ENCODE peak calls at places on chromosomes 13 and 19, in five cellular contexts. One of them, this sample, is unnamed.

GRCh38 chr13:104011505-104012270 is 945.5 kb upstream of the SLC10A2 start:
- DNase-seq in PC-3: peak
- DNase-seq in tibial nerve: no peak
- DNase-seq in Peyer's patch: no peak
- DNase-seq in cardiac muscle cell: peak
- DNase-seq in this sample: no peak

GRCh38 chr13:90997951-90998350 is 349.5 kb upstream of the MIR17HG start:
- DNase-seq in PC-3: no peak
- DNase-seq in tibial nerve: no peak
- DNase-seq in Peyer's patch: no peak
- DNase-seq in cardiac muscle cell: no peak
- DNase-seq in this sample: no peak

GRCh38 chr13:51643114-51643881 is 59.0 kb downstream of the WDFY2 start:
- DNase-seq in PC-3: peak
- DNase-seq in tibial nerve: no peak
- DNase-seq in Peyer's patch: no peak
- DNase-seq in cardiac muscle cell: peak
- DNase-seq in this sample: peak

GRCh38 chr13:98327326-98328314 is 150.6 kb upstream of the RNF113B start:
- DNase-seq in PC-3: no peak
- DNase-seq in tibial nerve: no peak
- DNase-seq in Peyer's patch: no peak
- DNase-seq in cardiac muscle cell: peak
- DNase-seq in this sample: no peak

GRCh38 chr19:16088985-16089846 is 12.9 kb downstream of the TPM4 start:
- DNase-seq in PC-3: no peak
- DNase-seq in tibial nerve: no peak
- DNase-seq in Peyer's patch: no peak
- DNase-seq in cardiac muscle cell: no peak
- DNase-seq in this sample: no peak

GRCh38 chr13:26280822-26281221 is 26.9 kb downstream of the CDK8 start:
- DNase-seq in PC-3: no peak
- DNase-seq in tibial nerve: no peak
- DNase-seq in Peyer's patch: no peak
- DNase-seq in cardiac muscle cell: peak
- DNase-seq in this sample: no peak

GRCh38 chr19:40799558-40800338 is 757 bp downstream of the EGLN2 start:
- DNase-seq in PC-3: no peak
- DNase-seq in tibial nerve: no peak
- DNase-seq in Peyer's patch: peak
- DNase-seq in cardiac muscle cell: peak
- DNase-seq in this sample: no peak

GRCh38 chr19:46221981-46222610 is 7.4 kb upstream of the IGFL1 start:
- DNase-seq in PC-3: peak
- DNase-seq in tibial nerve: peak
- DNase-seq in Peyer's patch: no peak
- DNase-seq in cardiac muscle cell: peak
- DNase-seq in this sample: peak

GRCh38 chr13:79483302-79483701 is 2.3 kb downstream of the NDFIP2 start:
- DNase-seq in PC-3: peak
- DNase-seq in tibial nerve: no peak
- DNase-seq in Peyer's patch: no peak
- DNase-seq in cardiac muscle cell: peak
- DNase-seq in this sample: no peak

GRCh38 chr13:32205426-32206096 is 109.6 kb downstream of the ZAR1L start:
- DNase-seq in PC-3: no peak
- DNase-seq in tibial nerve: no peak
- DNase-seq in Peyer's patch: no peak
- DNase-seq in cardiac muscle cell: peak
- DNase-seq in this sample: no peak

GRCh38 chr19:48698046-48698445 is 2.3 kb downstream of the FUT2 start:
- DNase-seq in PC-3: peak
- DNase-seq in tibial nerve: no peak
- DNase-seq in Peyer's patch: no peak
- DNase-seq in cardiac muscle cell: peak
- DNase-seq in this sample: no peak

GRCh38 chr13:49185264-49185663 is 34.9 kb upstream of the MLNR start:
- DNase-seq in PC-3: peak
- DNase-seq in tibial nerve: no peak
- DNase-seq in Peyer's patch: no peak
- DNase-seq in cardiac muscle cell: no peak
- DNase-seq in this sample: no peak

GRCh38 chr19:35846038-35846668 is 6.2 kb downstream of the NPHS1 start:
- DNase-seq in PC-3: peak
- DNase-seq in tibial nerve: no peak
- DNase-seq in Peyer's patch: no peak
- DNase-seq in cardiac muscle cell: no peak
- DNase-seq in this sample: peak

GRCh38 chr13:21685485-21686064 is 14.7 kb downstream of the FGF9 start:
- DNase-seq in PC-3: no peak
- DNase-seq in tibial nerve: no peak
- DNase-seq in Peyer's patch: no peak
- DNase-seq in cardiac muscle cell: no peak
- DNase-seq in this sample: no peak

GRCh38 chr13:111210945-111211469 is 95.9 kb downstream of the ARHGEF7 start:
- DNase-seq in PC-3: no peak
- DNase-seq in tibial nerve: no peak
- DNase-seq in Peyer's patch: no peak
- DNase-seq in cardiac muscle cell: no peak
- DNase-seq in this sample: no peak

GRCh38 chr19:30338066-30338465 is 34.1 kb upstream of the ZNF536 start:
- DNase-seq in PC-3: no peak
- DNase-seq in tibial nerve: no peak
- DNase-seq in Peyer's patch: no peak
- DNase-seq in cardiac muscle cell: no peak
- DNase-seq in this sample: no peak

DNA sequence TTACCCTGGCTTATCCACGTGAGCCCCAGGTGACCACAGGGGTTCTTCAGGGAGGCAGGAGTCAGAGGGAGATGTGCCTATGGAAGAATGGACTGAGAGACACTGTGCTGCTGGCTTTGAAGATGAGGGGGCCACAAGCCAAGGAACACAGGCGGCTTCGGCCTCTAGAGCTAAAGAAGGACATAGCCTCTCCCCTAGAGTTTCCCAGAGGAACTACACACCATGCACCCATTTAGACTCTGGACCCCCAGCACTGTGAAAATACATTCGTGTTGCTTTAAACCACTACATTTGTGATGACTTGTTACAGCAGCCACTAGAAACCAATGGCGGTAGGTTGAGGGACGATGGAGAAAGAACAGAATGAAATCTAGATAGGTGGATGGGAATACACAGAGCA is 13.7 kb upstream of the ATF5 start:
- DNase-seq in PC-3: no peak
- DNase-seq in tibial nerve: no peak
- DNase-seq in Peyer's patch: no peak
- DNase-seq in cardiac muscle cell: no peak
- DNase-seq in this sample: no peak
- TF ChIP-seq CTCF in PC-3: peak
- TF ChIP-seq CTCF in tibial nerve: no peak
- TF ChIP-seq CTCF in Peyer's patch: no peak
- TF ChIP-seq CTCF in cardiac muscle cell: peak
- TF ChIP-seq CTCF in this sample: no peak

GRCh38 chr13:54513254-54513653 is 1484.6 kb downstream of the OLFM4 start:
- DNase-seq in PC-3: no peak
- DNase-seq in tibial nerve: no peak
- DNase-seq in Peyer's patch: no peak
- DNase-seq in cardiac muscle cell: no peak
- DNase-seq in this sample: no peak

GRCh38 chr13:54511356-54511755 is 1482.7 kb downstream of the OLFM4 start:
- DNase-seq in PC-3: no peak
- DNase-seq in tibial nerve: no peak
- DNase-seq in Peyer's patch: no peak
- DNase-seq in cardiac muscle cell: no peak
- DNase-seq in this sample: no peak
- H3K27ac ChIP-seq in PC-3: no peak
- H3K27ac ChIP-seq in tibial nerve: no peak
- H3K27ac ChIP-seq in Peyer's patch: no peak
- H3K27ac ChIP-seq in cardiac muscle cell: no peak
- H3K27ac ChIP-seq in this sample: no peak

GRCh38 chr13:33351324-33351723 is 65.8 kb upstream of the STARD13 start:
- DNase-seq in PC-3: peak
- DNase-seq in tibial nerve: no peak
- DNase-seq in Peyer's patch: no peak
- DNase-seq in cardiac muscle cell: peak
- DNase-seq in this sample: no peak
- TF ChIP-seq CTCF in PC-3: no peak
- TF ChIP-seq CTCF in tibial nerve: no peak
- TF ChIP-seq CTCF in Peyer's patch: peak
- TF ChIP-seq CTCF in cardiac muscle cell: peak
- TF ChIP-seq CTCF in this sample: no peak

GRCh38 chr19:13104848-13105646 is 2.4 kb upstream of the LYL1 start:
- DNase-seq in PC-3: no peak
- DNase-seq in tibial nerve: no peak
- DNase-seq in Peyer's patch: peak
- DNase-seq in cardiac muscle cell: no peak
- DNase-seq in this sample: no peak

GRCh38 chr19:13103961-13104847 is 1.5 kb upstream of the LYL1 start:
- DNase-seq in PC-3: peak
- DNase-seq in tibial nerve: no peak
- DNase-seq in Peyer's patch: peak
- DNase-seq in cardiac muscle cell: no peak
- DNase-seq in this sample: no peak

GRCh38 chr19:13102416-13102665 is 317 bp downstream of the LYL1 start:
- DNase-seq in PC-3: no peak
- DNase-seq in tibial nerve: no peak
- DNase-seq in Peyer's patch: no peak
- DNase-seq in cardiac muscle cell: no peak
- DNase-seq in this sample: no peak

GRCh38 chr19:13102666-13103584 is at the start of gene LYL1:
- DNase-seq in PC-3: no peak
- DNase-seq in tibial nerve: no peak
- DNase-seq in Peyer's patch: peak
- DNase-seq in cardiac muscle cell: peak
- DNase-seq in this sample: no peak

GRCh38 chr19:13103585-13103923 is 896 bp upstream of the LYL1 start:
- DNase-seq in PC-3: no peak
- DNase-seq in tibial nerve: no peak
- DNase-seq in Peyer's patch: no peak
- DNase-seq in cardiac muscle cell: no peak
- DNase-seq in this sample: no peak
- H3K27ac ChIP-seq in PC-3: no peak
- H3K27ac ChIP-seq in tibial nerve: peak
- H3K27ac ChIP-seq in Peyer's patch: peak
- H3K27ac ChIP-seq in cardiac muscle cell: no peak
- H3K27ac ChIP-seq in this sample: peak

This sample was measured in RWPE1.